ENCODE peak calls at places on chromosome 3, in eight cellular contexts. C is foreskin fibroblast, W is psoas muscle, I is right lobe of liver, Q is A549, L is NB4, A is astrocyte of the spinal cord, O is cardiac fibroblast. T is an unnamed sample.

GRCh38 chr3:28315711-28316110 is 32.8 kb upstream of the ZCWPW2 start:
- DNase-seq in C (no peak), W (no peak), I (no peak), Q (no peak), L (no peak), A (no peak), O (no peak), T (no peak)

GRCh38 chr3:109819786-109820185 is 482.4 kb upstream of the DPPA4 start:
- DNase-seq in C (no peak), W (no peak), I (no peak), Q (no peak), L (no peak), A (no peak), O (no peak), T (no peak)

GRCh38 chr3:131349946-131350347 is 31.6 kb upstream of the NUDT16 start:
- DNase-seq in C (peak), W (peak), I (peak), Q (peak), L (no peak), A (peak), O (peak), T (peak)

GRCh38 chr3:37537914-37538691 is 323.6 kb upstream of the CTDSPL start:
- DNase-seq in C (peak), W (no peak), I (no peak), Q (no peak), L (no peak), A (no peak), O (peak), T (no peak)

GRCh38 chr3:186277268-186277909 is 84.6 kb downstream of the DGKG start:
- DNase-seq in C (peak), W (no peak), I (no peak), Q (no peak), L (no peak), A (peak), O (peak), T (no peak)

GRCh38 chr3:82707035-82707434 is 945.6 kb upstream of the GBE1 start:
- DNase-seq in C (peak), W (no peak), I (no peak), Q (no peak), L (no peak), A (no peak), O (no peak), T (no peak)

GRCh38 chr3:62242846-62243245 is 130.5 kb downstream of the FEZF2 start:
- DNase-seq in C (no peak), W (no peak), I (no peak), Q (no peak), L (no peak), A (no peak), O (no peak), T (no peak)

GRCh38 chr3:99167016-99167415 is 265.5 kb upstream of the DCBLD2 start:
- DNase-seq in C (peak), W (no peak), I (no peak), Q (no peak), L (no peak), A (peak), O (no peak), T (no peak)

GRCh38 chr3:71226565-71227281 is 356.8 kb downstream of the FOXP1 start:
- DNase-seq in C (no peak), W (peak), I (no peak), Q (no peak), L (no peak), A (peak), O (no peak), T (no peak)

GRCh38 chr3:196624907-196625306 is 14.6 kb upstream of the NRROS start:
- DNase-seq in C (no peak), W (peak), I (no peak), Q (no peak), L (peak), A (no peak), O (no peak), T (no peak)

GRCh38 chr3:111666041-111666735 is 71.0 kb upstream of the ZBED2 start:
- DNase-seq in C (no peak), W (no peak), I (no peak), Q (no peak), L (no peak), A (no peak), O (no peak), T (no peak)

GRCh38 chr3:122105626-122106025 is 50.5 kb downstream of the CD86 start:
- DNase-seq in C (no peak), W (no peak), I (no peak), Q (no peak), L (no peak), A (no peak), O (peak), T (no peak)

GRCh38 chr3:153731036-153731435 is 390.2 kb upstream of the ARHGEF26 start:
- DNase-seq in C (no peak), W (no peak), I (no peak), Q (no peak), L (no peak), A (no peak), O (no peak), T (no peak)

GRCh38 chr3:177069514-177070329 is 127.6 kb downstream of the TBL1XR1 start:
- DNase-seq in C (peak), W (no peak), I (no peak), Q (no peak), L (no peak), A (peak), O (peak), T (peak)

GRCh38 chr3:156180077-156180476 is 59.7 kb downstream of the KCNAB1 start:
- DNase-seq in C (peak), W (no peak), I (no peak), Q (no peak), L (no peak), A (peak), O (peak), T (no peak)

GRCh38 chr3:147458995-147459704 is 50.0 kb downstream of the ZIC1 start:
- DNase-seq in C (no peak), W (no peak), I (no peak), Q (no peak), L (no peak), A (no peak), O (no peak), T (no peak)

GRCh38 chr3:195195321-195196209 is 75.4 kb downstream of the XXYLT1 start:
- DNase-seq in C (no peak), W (no peak), I (no peak), Q (no peak), L (no peak), A (peak), O (no peak), T (no peak)

GRCh38 chr3:134471521-134472193 is 14.1 kb downstream of the ANAPC13 start:
- DNase-seq in C (peak), W (no peak), I (no peak), Q (peak), L (no peak), A (peak), O (peak), T (no peak)

GRCh38 chr3:78974181-78974770 is 793.5 kb downstream of the ROBO1 start:
- DNase-seq in C (no peak), W (no peak), I (no peak), Q (no peak), L (no peak), A (peak), O (no peak), T (peak)

GRCh38 chr3:64539451-64540196 is 148.2 kb downstream of the ADAMTS9 start:
- DNase-seq in C (peak), W (peak), I (no peak), Q (no peak), L (no peak), A (peak), O (peak), T (peak)

GRCh38 chr3:15071699-15072098 is 6.6 kb upstream of the MRPS25 start:
- DNase-seq in C (peak), W (no peak), I (no peak), Q (no peak), L (no peak), A (no peak), O (no peak), T (no peak)

GRCh38 chr3:85808750-85809149 is 850.0 kb downstream of the CADM2 start:
- DNase-seq in C (no peak), W (no peak), I (no peak), Q (no peak), L (no peak), A (no peak), O (no peak), T (no peak)

GRCh38 chr3:4996223-4996765 is 17.1 kb downstream of the BHLHE40 start:
- DNase-seq in C (no peak), W (no peak), I (no peak), Q (no peak), L (no peak), A (no peak), O (no peak), T (no peak)

GRCh38 chr3:120418446-120418845 is 32.3 kb downstream of the FSTL1 start:
- DNase-seq in C (no peak), W (no peak), I (no peak), Q (no peak), L (no peak), A (no peak), O (no peak), T (no peak)

GRCh38 chr3:190497809-190498208 is 16.1 kb upstream of the IL1RAP start:
- DNase-seq in C (peak), W (no peak), I (no peak), Q (no peak), L (no peak), A (no peak), O (peak), T (no peak)

GRCh38 chr3:43894176-43895049 is 203.7 kb downstream of the ABHD5 start:
- DNase-seq in C (peak), W (peak), I (no peak), Q (peak), L (peak), A (peak), O (peak), T (peak)
- H3K4me3 ChIP-seq in C (peak), W (peak), I (peak), Q (peak), L (no peak), A (peak), O (peak), T (peak)

GRCh38 chr3:13670292-13670691 is 121.4 kb downstream of the FBLN2 start:
- DNase-seq in C (no peak), W (no peak), I (no peak), Q (no peak), L (no peak), A (no peak), O (no peak), T (no peak)

GRCh38 chr3:13674538-13675185 is 125.7 kb downstream of the FBLN2 start:
- DNase-seq in C (no peak), W (no peak), I (no peak), Q (no peak), L (no peak), A (no peak), O (no peak), T (no peak)

GRCh38 chr3:13676618-13677017 is 127.7 kb downstream of the FBLN2 start:
- DNase-seq in C (no peak), W (no peak), I (no peak), Q (no peak), L (no peak), A (no peak), O (no peak), T (no peak)

GRCh38 chr3:13671536-13672233 is 122.8 kb downstream of the FBLN2 start:
- DNase-seq in C (no peak), W (no peak), I (no peak), Q (no peak), L (no peak), A (no peak), O (no peak), T (no peak)

GRCh38 chr3:13673207-13673606 is 124.3 kb downstream of the FBLN2 start:
- DNase-seq in C (no peak), W (no peak), I (no peak), Q (peak), L (no peak), A (no peak), O (no peak), T (no peak)
- TF ChIP-seq CTCF in C (peak), W (no peak), I (peak), Q (peak), L (peak), A (peak), O (peak), T (peak)

DNA sequence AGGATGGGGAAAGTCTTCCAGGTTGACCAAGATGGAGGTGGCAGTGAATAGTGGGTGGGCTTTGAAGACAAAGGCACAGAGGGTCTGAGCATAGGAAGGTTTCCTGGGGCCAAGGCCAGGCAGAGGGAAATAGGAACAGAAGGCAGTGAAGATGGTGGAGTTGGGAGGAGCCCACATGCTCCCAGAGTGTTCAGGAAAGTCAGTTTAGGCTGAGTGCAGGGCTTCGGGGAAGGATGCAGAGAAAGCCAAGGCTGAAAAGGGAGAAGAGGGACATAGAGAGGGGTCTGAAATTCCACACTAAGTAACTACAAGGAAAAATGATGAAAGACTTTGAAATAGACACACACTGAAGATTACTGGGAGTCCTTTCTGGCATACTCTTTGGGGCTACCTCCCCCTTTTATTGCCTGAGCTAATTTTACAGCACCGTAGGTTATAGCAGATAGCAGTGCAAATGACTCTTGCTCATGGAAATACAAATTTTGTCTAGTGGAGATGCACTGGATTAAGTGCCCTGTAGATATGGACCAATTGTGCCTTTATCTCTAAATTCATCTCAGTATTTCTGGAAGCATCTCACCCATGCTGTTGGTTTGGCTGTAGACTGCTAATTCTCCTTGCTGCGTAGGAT is 3.8 kb downstream of the CX3CR1 start:
- DNase-seq in C (no peak), W (no peak), I (peak), Q (no peak), L (no peak), A (no peak), O (no peak), T (no peak)
- H3K4me3 ChIP-seq in C (no peak), W (no peak), I (no peak), Q (no peak), L (no peak), A (no peak), O (no peak), T (no peak)

GRCh38 chr3:187969581-187969950 is 184.4 kb upstream of the LPP start:
- DNase-seq in C (no peak), W (no peak), I (peak), Q (no peak), L (no peak), A (no peak), O (no peak), T (no peak)
- TF ChIP-seq CTCF in C (no peak), W (no peak), I (no peak), Q (no peak), L (no peak), A (no peak), O (no peak), T (no peak)

DNA sequence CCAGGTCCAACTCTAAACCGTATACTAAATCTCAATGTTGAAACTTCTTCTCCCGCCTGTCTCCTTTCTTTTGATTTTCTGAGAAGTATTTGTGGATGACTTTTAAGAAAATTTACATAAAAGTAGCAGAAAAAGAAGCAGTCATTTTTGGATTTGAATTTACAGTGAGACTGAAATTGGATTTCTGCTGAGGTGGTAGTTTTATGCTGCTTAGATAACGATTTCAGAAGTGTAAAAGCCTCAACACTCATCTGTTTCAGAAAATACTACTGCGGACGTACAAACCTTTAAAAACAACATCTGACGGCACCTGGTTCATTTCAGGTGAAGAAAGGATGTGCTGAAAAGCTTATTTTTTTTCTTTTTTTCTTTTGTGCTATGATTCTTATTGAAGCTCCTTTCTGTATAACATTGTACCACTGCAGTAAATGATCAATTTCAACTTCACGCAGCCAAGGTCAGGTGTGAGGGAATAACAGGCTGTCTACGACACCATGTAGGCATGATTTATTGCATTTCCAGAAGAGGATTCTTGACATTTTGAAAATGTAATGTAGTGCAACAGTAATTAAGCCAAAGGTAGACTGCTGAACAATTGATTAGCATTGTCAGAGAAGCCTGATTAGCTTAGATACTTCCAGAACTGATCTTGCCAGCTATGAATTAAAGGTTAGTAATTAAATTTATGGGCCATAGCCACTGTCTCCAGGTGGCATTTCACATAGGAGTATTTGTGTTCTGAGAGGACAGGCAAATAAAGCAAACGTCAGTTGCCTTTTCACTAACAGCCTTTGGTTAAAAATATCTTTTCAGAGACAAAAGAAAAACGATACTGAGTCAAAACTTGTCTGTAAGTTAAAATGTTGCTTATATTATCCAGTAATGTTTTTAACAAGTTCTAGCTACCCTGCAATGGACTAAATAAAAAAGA is 134.6 kb upstream of the KBTBD8 start:
- DNase-seq in C (no peak), W (no peak), I (no peak), Q (no peak), L (no peak), A (no peak), O (no peak), T (no peak)
- H3K4me3 ChIP-seq in C (no peak), W (no peak), I (no peak), Q (no peak), L (no peak), A (no peak), O (no peak), T (no peak)

GRCh38 chr3:12496453-12496761 is 12.1 kb downstream of the TSEN2 start:
- DNase-seq in C (no peak), W (no peak), I (no peak), Q (no peak), L (no peak), A (no peak), O (no peak), T (no peak)

GRCh38 chr3:12490547-12490946 is 6.3 kb downstream of the TSEN2 start:
- DNase-seq in C (no peak), W (no peak), I (no peak), Q (no peak), L (no peak), A (no peak), O (peak), T (no peak)

GRCh38 chr3:12501360-12502020 is 17.2 kb downstream of the TSEN2 start:
- DNase-seq in C (peak), W (no peak), I (no peak), Q (no peak), L (no peak), A (no peak), O (peak), T (no peak)

DNA sequence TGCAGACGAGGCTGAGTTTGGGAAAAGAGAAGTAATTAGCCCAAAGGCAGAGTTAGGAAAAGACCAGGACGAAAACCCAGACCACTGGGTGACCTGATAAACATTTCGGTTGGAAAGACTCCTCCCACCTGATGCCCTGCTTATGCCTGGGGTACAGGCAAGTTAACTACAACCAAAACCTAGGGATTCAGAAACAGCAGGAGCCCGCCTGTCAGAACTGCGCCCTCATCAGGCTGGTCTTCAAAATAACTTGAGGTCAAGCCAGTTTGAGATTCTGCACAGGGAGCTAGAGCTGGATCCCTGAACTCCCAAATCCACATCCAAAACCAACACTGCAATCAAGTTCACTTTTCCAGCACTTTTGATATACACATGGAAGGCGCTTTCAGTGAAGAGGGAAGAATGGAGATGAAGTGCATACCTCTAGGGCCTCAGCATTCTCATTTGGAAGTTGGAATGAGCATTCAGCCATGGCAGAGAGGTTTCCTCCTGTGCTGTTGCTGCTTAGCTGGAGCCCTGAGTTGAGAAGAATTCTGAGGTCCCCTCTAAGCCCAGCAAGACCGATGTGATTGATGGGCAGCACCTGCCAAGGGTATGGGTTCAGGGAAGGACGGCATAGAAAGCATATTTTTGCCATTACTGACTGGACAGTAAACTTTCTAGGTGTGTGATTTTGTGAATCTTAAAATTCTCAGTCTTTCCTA is 11.6 kb downstream of the TSEN2 start:
- DNase-seq in C (no peak), W (no peak), I (no peak), Q (no peak), L (peak), A (no peak), O (no peak), T (no peak)
- TF ChIP-seq CTCF in C (no peak), W (no peak), I (no peak), Q (peak), L (peak), A (peak), O (no peak), T (peak)

GRCh38 chr3:30638685-30639412 is 32.4 kb downstream of the TGFBR2 start:
- DNase-seq in C (peak), W (no peak), I (no peak), Q (no peak), L (no peak), A (no peak), O (peak), T (no peak)
- H3K4me3 ChIP-seq in C (no peak), W (no peak), I (no peak), Q (no peak), L (no peak), A (no peak), O (no peak), T (no peak)

GRCh38 chr3:188403404-188403803 is 249.4 kb downstream of the LPP start:
- DNase-seq in C (no peak), W (no peak), I (no peak), Q (no peak), L (no peak), A (no peak), O (no peak), T (no peak)

GRCh38 chr3:188402229-188402628 is 248.3 kb downstream of the LPP start:
- DNase-seq in C (no peak), W (no peak), I (no peak), Q (no peak), L (no peak), A (no peak), O (no peak), T (no peak)

GRCh38 chr3:188401244-188401604 is 247.3 kb downstream of the LPP start:
- DNase-seq in C (no peak), W (no peak), I (peak), Q (no peak), L (no peak), A (no peak), O (no peak), T (no peak)

GRCh38 chr3:188404701-188405100 is 250.7 kb downstream of the LPP start:
- DNase-seq in C (no peak), W (no peak), I (no peak), Q (no peak), L (no peak), A (no peak), O (no peak), T (no peak)

DNA sequence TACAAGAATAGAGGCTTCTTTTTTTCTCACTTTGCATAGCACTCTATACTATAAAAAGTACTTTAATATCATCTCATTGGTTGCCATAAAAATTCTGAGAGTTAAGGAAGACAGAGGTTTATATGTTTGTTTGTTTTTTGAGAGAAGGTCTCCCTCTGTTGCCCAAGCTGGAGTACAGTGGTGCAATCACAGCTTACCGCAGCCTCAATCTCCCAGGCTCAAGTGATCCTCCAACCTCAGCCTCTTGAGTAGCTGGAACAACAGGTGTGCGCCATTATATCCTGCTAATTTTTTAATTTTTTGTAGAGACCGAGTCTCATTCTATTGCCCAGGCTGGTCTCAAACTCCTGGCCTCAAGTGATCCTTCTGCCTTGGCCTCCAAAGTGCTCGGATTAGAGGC is 250.2 kb downstream of the LPP start:
- DNase-seq in C (no peak), W (no peak), I (no peak), Q (no peak), L (no peak), A (no peak), O (no peak), T (no peak)
- TF ChIP-seq CTCF in C (no peak), W (no peak), I (no peak), Q (no peak), L (no peak), A (no peak), O (no peak), T (no peak)

T was measured in AG09309.